ENCODE peak calls at places on chromosomes 16 and 17, in four cellular contexts. Y is mesenchymal stem cell, C is HFFc6, E is left kidney. I is an unnamed sample.

GRCh38 chr17:66306413-66306812 is 4.0 kb downstream of the PRKCA start:
- DNase-seq in Y (peak; percentile 54), C (peak; percentile 68), E (no peak), I (no peak)

GRCh38 chr17:14737984-14738651 is 437.2 kb downstream of the HS3ST3B1 start:
- DNase-seq in Y (peak; percentile 99), C (peak; percentile 93), E (no peak), I (no peak)

GRCh38 chr16:77431131-77431670 is 3.6 kb downstream of the ADAMTS18 start:
- DNase-seq in Y (no peak), C (no peak), E (peak; percentile 50), I (no peak)

GRCh38 chr17:15257316-15257925 is 7.7 kb downstream of the PMP22 start:
- DNase-seq in Y (peak; percentile 76), C (peak; percentile 82), E (peak; percentile 84), I (no peak)

GRCh38 chr17:78644259-78644658 is 67.1 kb upstream of the DNAH17 start:
- DNase-seq in Y (no peak), C (no peak), E (no peak), I (no peak)

GRCh38 chr16:75529056-75529905 is 6.6 kb downstream of the CHST5 start:
- DNase-seq in Y (no peak), C (no peak), E (no peak), I (no peak)

GRCh38 chr16:47037396-47037745 is 63.9 kb upstream of the DNAJA2 start:
- DNase-seq in Y (no peak), C (no peak), E (peak; percentile 56), I (no peak)

GRCh38 chr17:73393381-73393780 is 81.6 kb upstream of the CDC42EP4 start:
- DNase-seq in Y (no peak), C (no peak), E (no peak), I (no peak)

GRCh38 chr17:39928868-39929651 is 1.5 kb downstream of the LRRC3C start:
- DNase-seq in Y (peak; percentile 98), C (peak; percentile 92), E (no peak), I (no peak)

GRCh38 chr16:22092143-22092933 is at the start of gene VWA3A:
- DNase-seq in Y (peak; percentile 75), C (peak; percentile 75), E (peak; percentile 90), I (no peak)

GRCh38 chr17:78231991-78232759 is 744 bp downstream of the TMEM235 start:
- DNase-seq in Y (no peak), C (no peak), E (peak; percentile 71), I (no peak)

GRCh38 chr16:4262303-4262835 is 10.5 kb downstream of the TFAP4 start:
- DNase-seq in Y (no peak), C (no peak), E (no peak), I (no peak)

GRCh38 chr17:77772461-77772897 is 186.0 kb upstream of the TNRC6C start:
- DNase-seq in Y (peak; percentile 51), C (no peak), E (peak; percentile 71), I (no peak)

GRCh38 chr16:12341423-12341822 is 364.9 kb downstream of the SNX29 start:
- DNase-seq in Y (peak; percentile 73), C (peak; percentile 87), E (no peak), I (no peak)

GRCh38 chr17:41695134-41695661 is 6.5 kb downstream of the EIF1 start:
- DNase-seq in Y (peak; percentile 33), C (no peak), E (no peak), I (no peak)

GRCh38 chr16:58500329-58501241 is 642 bp downstream of the NDRG4 start:
- DNase-seq in Y (peak; percentile 39), C (no peak), E (peak; percentile 53), I (no peak)

GRCh38 chr16:87945351-87946042 is 5.7 kb upstream of the BANP start:
- DNase-seq in Y (peak; percentile 43), C (no peak), E (peak; percentile 95), I (no peak)

GRCh38 chr16:67210069-67210937 is 11.4 kb downstream of the ELMO3 start:
- DNase-seq in Y (no peak), C (no peak), E (no peak), I (no peak)

GRCh38 chr16:12500771-12501170 is 302.9 kb downstream of the CPPED1 start:
- DNase-seq in Y (no peak), C (no peak), E (no peak), I (no peak)

GRCh38 chr17:72479113-72479512 is 358.3 kb downstream of the SOX9 start:
- DNase-seq in Y (no peak), C (no peak), E (no peak), I (no peak)

GRCh38 chr17:38996660-38997337 is 29.6 kb upstream of the FBXO47 start:
- DNase-seq in Y (peak; percentile 20), C (peak; percentile 54), E (no peak), I (no peak)

GRCh38 chr17:82228278-82228841 is 482 bp upstream of the SLC16A3 start:
- DNase-seq in Y (peak; percentile 39), C (no peak), E (peak; percentile 40), I (no peak)

GRCh38 chr16:50566336-50566962 is 18.3 kb downstream of the NKD1 start:
- DNase-seq in Y (no peak), C (no peak), E (no peak), I (no peak)

GRCh38 chr17:56994009-56994792 is 16.3 kb downstream of the SCPEP1 start:
- DNase-seq in Y (no peak), C (peak; percentile 13), E (no peak), I (no peak)

GRCh38 chr17:67520282-67520906 is 143.3 kb downstream of the PITPNC1 start:
- DNase-seq in Y (peak; percentile 89), C (no peak), E (peak; percentile 93), I (peak; percentile 93)

GRCh38 chr16:1941924-1942809 is 832 bp downstream of the MSRB1 start:
- DNase-seq in Y (no peak), C (no peak), E (no peak), I (no peak)

GRCh38 chr16:72312862-72313261 is 140.9 kb upstream of the PMFBP1 start:
- DNase-seq in Y (no peak), C (peak; percentile 13), E (no peak), I (no peak)

GRCh38 chr17:45315583-45316270 is 1.1 kb downstream of the MAP3K14 start:
- DNase-seq in Y (no peak), C (no peak), E (no peak), I (no peak)

GRCh38 chr17:80219777-80220708 is at the start of the genes SGSH and SLC26A11:
- DNase-seq in Y (peak; percentile 73), C (peak; percentile 59), E (peak; percentile 94), I (no peak)

GRCh38 chr17:35051183-35051578 is 12.3 kb downstream of the RFFL start:
- DNase-seq in Y (peak; percentile 55), C (no peak), E (no peak), I (no peak)

GRCh38 chr16:87382023-87382785 is 1.4 kb downstream of the FBXO31 start:
- DNase-seq in Y (peak; percentile 49), C (no peak), E (peak; percentile 75), I (no peak)

GRCh38 chr17:76189741-76190140 is 48.7 kb upstream of the FOXJ1 start:
- DNase-seq in Y (no peak), C (no peak), E (no peak), I (no peak)

GRCh38 chr17:34703533-34703932 is 124.2 kb downstream of the TMEM132E start:
- DNase-seq in Y (peak; percentile 3), C (no peak), E (peak; percentile 92), I (no peak)

GRCh38 chr17:21162394-21162775 is 35.6 kb downstream of the DHRS7B start:
- DNase-seq in Y (no peak), C (no peak), E (no peak), I (no peak)

GRCh38 chr17:145671-146541 is 8.5 kb downstream of the SCGB1C2 start:
- DNase-seq in Y (no peak), C (no peak), E (no peak), I (no peak)

GRCh38 chr17:17144916-17145665 is 61.0 kb downstream of the PLD6 start:
- DNase-seq in Y (no peak), C (no peak), E (no peak), I (no peak)

GRCh38 chr17:44353656-44354331 is 8.7 kb downstream of the GRN start:
- DNase-seq in Y (peak; percentile 28), C (no peak), E (peak; percentile 74), I (no peak)

GRCh38 chr16:66924527-66925321 is 611 bp downstream of the RRAD start:
- DNase-seq in Y (peak; percentile 41), C (no peak), E (peak; percentile 48), I (no peak)

GRCh38 chr16:57476546-57477410 is 9.5 kb downstream of the DOK4 start:
- DNase-seq in Y (no peak), C (no peak), E (no peak), I (no peak)

I was measured in vagina.